ENCODE peak calls at places on chromosomes 11 and 22, in four cellular contexts. R is body of pancreas, I is fibroblast of lung, B is lower lobe of right lung. F is an unnamed sample. For H3K4me1, the result is how much of the 10 kb centered on the place peaks cover.

GRCh38 chr11:16942917-16943316 is 71.3 kb downstream of the PLEKHA7 start:
- DNase-seq in B (no peak), R (no peak), I (no peak), F (no peak)

GRCh38 chr11:102280237-102280833 is 36.9 kb upstream of the BIRC3 start:
- DNase-seq in R (no peak), I (no peak), B (no peak), F (peak)

GRCh38 chr22:27474711-27475547 is 326.6 kb downstream of the MN1 start:
- DNase-seq in R (no peak), B (no peak), I (peak), F (no peak)

GRCh38 chr11:25159341-25159740 is 662.5 kb downstream of the LUZP2 start:
- DNase-seq in I (peak), B (no peak), R (no peak), F (no peak)

GRCh38 chr11:76415073-76415472 is 29.7 kb upstream of the EMSY start:
- DNase-seq in B (no peak), I (no peak), R (peak), F (no peak)

GRCh38 chr11:128903248-128904041 is 12.3 kb downstream of the KCNJ5 start:
- DNase-seq in B (peak), I (peak), R (peak), F (no peak)

GRCh38 chr11:107651672-107652071 is 60.2 kb downstream of the SLN start:
- DNase-seq in R (no peak), I (peak), B (no peak), F (no peak)

GRCh38 chr11:22875869-22876473 is 15.7 kb upstream of the CCDC179 start:
- DNase-seq in R (peak), B (no peak), I (peak), F (peak)

GRCh38 chr11:31690041-31690440 is 121.1 kb downstream of the PAX6 start:
- DNase-seq in I (peak), R (no peak), B (no peak), F (no peak)

GRCh38 chr22:43467171-43467570 is 55.4 kb downstream of the MPPED1 start:
- DNase-seq in I (no peak), R (no peak), B (no peak), F (no peak)

GRCh38 chr11:70473873-70474690 is 75.8 kb downstream of the CTTN start:
- DNase-seq in R (no peak), B (no peak), I (no peak), F (no peak)

GRCh38 chr11:19466314-19466713 is 225.6 kb upstream of the E2F8 start:
- DNase-seq in I (no peak), R (no peak), B (no peak), F (no peak)

GRCh38 chr11:69311767-69312385 is 17.9 kb downstream of the MYEOV start:
- DNase-seq in I (no peak), B (no peak), R (no peak), F (peak)

GRCh38 chr11:45924927-45925326 is 2.5 kb downstream of the LARGE2 start:
- DNase-seq in I (no peak), R (no peak), B (no peak), F (no peak)

GRCh38 chr11:114163830-114164401 is 104.4 kb downstream of the ZBTB16 start:
- DNase-seq in R (no peak), I (no peak), B (no peak), F (no peak)

GRCh38 chr11:95498731-95499396 is 267.9 kb upstream of the SESN3 start:
- DNase-seq in B (no peak), R (no peak), I (peak), F (no peak)

GRCh38 chr11:130409618-130410388 is 18.6 kb downstream of the ADAMTS8 start:
- DNase-seq in B (no peak), R (no peak), I (no peak), F (no peak)

GRCh38 chr11:64153831-64154230 is 12.1 kb downstream of the MACROD1 start:
- DNase-seq in R (no peak), B (no peak), I (no peak), F (no peak)

GRCh38 chr11:104623518-104623917 is 274.7 kb downstream of the CASP12 start:
- DNase-seq in B (no peak), R (no peak), I (peak), F (no peak)

GRCh38 chr11:77842451-77843121 is 21.6 kb downstream of the AAMDC start:
- DNase-seq in R (no peak), B (no peak), I (peak), F (no peak)

GRCh38 chr22:25359601-25360261 is 140.3 kb downstream of the CRYBB2 start:
- DNase-seq in I (no peak), B (no peak), R (no peak), F (no peak)

GRCh38 chr11:33997473-33998347 is 53.8 kb upstream of the CAPRIN1 start:
- DNase-seq in R (no peak), B (no peak), I (no peak), F (peak)

GRCh38 chr11:32259641-32260081 is 168.8 kb downstream of the RCN1 start:
- DNase-seq in B (peak), R (no peak), I (peak), F (peak)

GRCh38 chr11:27623945-27624523 is 76.2 kb downstream of the BDNF start:
- DNase-seq in I (no peak), B (no peak), R (no peak), F (no peak)
- H3K27ac ChIP-seq in I (no peak), B (no peak), R (no peak), F (no peak)

GRCh38 chr22:30306629-30307016 is 17.3 kb upstream of the CASTOR1 start:
- DNase-seq in I (no peak), R (no peak), B (no peak), F (no peak)

GRCh38 chr22:30305519-30305905 is 16.2 kb upstream of the CASTOR1 start:
- DNase-seq in B (no peak), R (peak), I (no peak), F (peak)

GRCh38 chr22:30304495-30305244 is 15.4 kb upstream of the CASTOR1 start:
- DNase-seq in R (peak), I (peak), B (no peak), F (no peak)

GRCh38 chr22:30307026-30307574 is 17.8 kb upstream of the CASTOR1 start:
- DNase-seq in B (no peak), I (no peak), R (no peak), F (no peak)

DNA sequence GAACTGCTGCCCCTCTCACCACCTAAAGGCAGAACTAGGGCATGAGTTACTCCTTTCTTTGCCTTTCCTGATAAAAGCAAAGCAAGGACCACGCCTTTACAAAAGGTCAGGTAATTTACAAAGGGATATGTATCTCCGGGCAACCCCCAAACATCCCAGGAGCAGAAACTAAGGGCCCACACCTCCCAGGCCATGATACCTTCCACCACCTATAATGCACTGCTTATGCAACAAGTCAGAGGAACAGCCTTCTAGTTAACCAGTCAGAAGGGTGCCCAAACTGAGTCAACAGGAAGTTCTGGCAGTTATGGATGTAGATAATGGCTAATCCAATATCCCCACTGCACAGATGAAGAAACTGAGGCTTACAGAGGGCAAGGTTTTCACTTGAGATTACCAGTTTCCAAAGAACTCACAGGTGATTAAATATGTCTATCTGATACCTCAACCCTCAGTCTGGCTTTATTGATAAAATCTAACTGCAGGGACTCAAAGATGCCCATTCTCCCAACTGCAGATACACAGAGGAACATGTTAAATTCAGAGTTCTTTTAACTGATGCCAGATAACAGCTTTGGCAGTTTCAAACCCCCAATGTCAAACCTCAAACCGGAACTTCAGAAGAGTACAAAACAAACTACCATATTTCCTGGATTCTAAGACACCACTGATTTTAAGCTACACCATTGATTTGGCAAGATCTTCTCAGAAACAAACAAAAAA is 16.8 kb upstream of the CASTOR1 start:
- DNase-seq in R (no peak), I (no peak), B (no peak), F (peak)
- H3K4me1 ChIP-seq in R (half or more), I (under half), B (half or more), F (under half)

DNA sequence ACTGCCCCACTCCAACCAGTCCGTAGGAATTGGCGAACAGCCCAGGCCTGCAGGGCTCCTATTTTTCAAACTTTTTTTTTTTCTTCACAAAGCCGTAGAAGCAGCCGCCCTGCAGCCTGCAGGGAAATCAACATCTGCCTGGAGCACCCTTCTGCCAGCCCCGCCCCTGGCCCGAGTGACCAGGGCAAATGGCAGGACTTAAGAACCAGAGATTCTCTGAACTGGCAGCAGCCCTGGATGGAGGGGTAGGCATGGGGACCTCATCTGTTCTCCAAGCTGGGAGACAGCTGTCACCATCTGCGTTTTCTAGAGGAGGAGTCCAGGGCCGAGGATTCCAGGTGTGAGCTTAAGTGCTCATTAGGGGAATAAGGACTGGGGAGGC is 5.6 kb downstream of the SCN2B start:
- DNase-seq in I (no peak), B (no peak), R (no peak), F (no peak)
- H3K4me3 ChIP-seq in I (no peak), B (no peak), R (no peak), F (no peak)

DNA sequence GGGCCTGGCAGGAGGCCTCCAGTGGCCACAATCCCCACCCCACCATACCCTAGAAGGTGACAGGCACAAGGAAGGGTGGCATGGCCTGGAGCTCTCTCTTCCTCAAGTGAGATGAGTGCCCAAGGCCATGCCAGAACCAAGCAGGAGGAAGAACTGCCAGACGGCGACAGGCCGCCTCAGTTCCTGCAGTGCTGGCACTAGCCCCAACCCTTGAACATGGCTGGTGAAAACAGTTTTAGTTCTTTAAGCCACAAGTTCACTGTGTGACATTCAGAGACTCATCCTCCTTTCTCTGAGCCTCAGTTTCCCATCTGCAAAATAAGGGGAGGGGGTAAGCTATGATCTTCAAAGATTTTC is 9.8 kb downstream of the CHRDL2 start:
- DNase-seq in I (no peak), B (no peak), R (no peak), F (no peak)
- H3K27ac ChIP-seq in I (no peak), B (no peak), R (no peak), F (no peak)

DNA sequence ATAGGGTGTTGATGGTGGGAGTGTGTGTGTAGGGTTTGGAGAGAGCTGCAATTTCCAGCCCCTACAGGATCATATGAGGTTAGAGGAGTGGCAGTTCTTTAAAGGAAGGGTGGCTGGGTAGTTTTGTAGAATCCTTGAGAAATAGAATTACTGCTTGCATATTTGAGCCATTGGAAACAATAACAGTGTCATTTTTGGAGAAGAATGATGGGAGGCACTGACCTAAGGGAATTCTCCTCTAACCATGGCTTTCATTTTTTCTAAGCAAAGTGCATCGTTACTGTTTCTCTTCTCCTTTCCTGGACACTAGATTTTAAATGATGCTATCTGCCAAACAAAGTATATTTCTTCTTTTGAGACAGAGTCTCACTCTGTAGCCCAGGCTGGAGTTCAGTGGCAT is 66.9 kb upstream of the RRM1 start:
- DNase-seq in B (no peak), R (no peak), I (no peak), F (no peak)
- H3K4me1 ChIP-seq in B (under half), R (under half), I (under half), F (under half)

F was measured in small intestine.